ENCODE peak calls at places on chromosomes 5 and 9, in five cellular contexts. Q is SK-N-SH, J is fibroblast of lung, T is A549, U is kidney. X is an unnamed sample.
A peak's percentile ranks its signal among the peaks of the same experiment; 100 is the strongest.

GRCh38 chr5:179400020-179400419 is 54.8 kb upstream of the ADAMTS2 start:
- DNase-seq in Q (no peak), T (no peak), J (no peak), U (no peak), X (no peak)

GRCh38 chr5:150409638-150410523 is 2.8 kb downstream of the CD74 start:
- DNase-seq in T (peak; percentile 86), J (peak; percentile 86), U (peak; percentile 88), Q (peak; percentile 91), X (peak; percentile 80)

GRCh38 chr9:69204869-69205268 is 30.8 kb downstream of the TJP2 start:
- DNase-seq in T (no peak), Q (no peak), U (no peak), J (peak; percentile 56), X (no peak)

GRCh38 chr9:110763568-110763967 is 95.0 kb downstream of the MUSK start:
- DNase-seq in T (no peak), Q (no peak), J (no peak), U (no peak), X (no peak)

GRCh38 chr9:36870960-36871359 is 163.1 kb downstream of the PAX5 start:
- DNase-seq in J (no peak), U (no peak), T (no peak), Q (no peak), X (no peak)

GRCh38 chr5:177344891-177345290 is 6.6 kb downstream of the LMAN2 start:
- DNase-seq in J (no peak), Q (no peak), T (no peak), U (peak; percentile 20), X (no peak)

GRCh38 chr9:111974092-111974681 is 77.6 kb downstream of the UGCG start:
- DNase-seq in J (peak; percentile 58), T (no peak), Q (no peak), U (no peak), X (no peak)

GRCh38 chr5:39376293-39376714 is 12.0 kb upstream of the C9 start:
- DNase-seq in J (peak; percentile 65), U (no peak), T (peak; percentile 67), Q (peak; percentile 30), X (peak; percentile 31)

GRCh38 chr9:121266906-121267650 is 884 bp upstream of the GSN start:
- DNase-seq in U (no peak), Q (no peak), J (no peak), T (no peak), X (no peak)

GRCh38 chr9:26292943-26293342 is 599.7 kb downstream of the CAAP1 start:
- DNase-seq in T (peak; percentile 45), Q (peak; percentile 4), J (no peak), U (no peak), X (no peak)

GRCh38 chr5:121500262-121500792 is 351.4 kb upstream of the FTMT start:
- DNase-seq in J (no peak), Q (no peak), U (no peak), T (no peak), X (no peak)

GRCh38 chr5:68505917-68506860 is 290.6 kb downstream of the PIK3R1 start:
- DNase-seq in Q (no peak), J (peak; percentile 79), U (no peak), T (peak; percentile 56), X (no peak)

GRCh38 chr5:91787718-91788117 is 404.6 kb upstream of the ARRDC3 start:
- DNase-seq in Q (no peak), T (no peak), J (peak; percentile 61), U (no peak), X (peak; percentile 11)

GRCh38 chr5:107578051-107578635 is 92.6 kb downstream of the EFNA5 start:
- DNase-seq in T (no peak), U (no peak), J (no peak), Q (no peak), X (no peak)

GRCh38 chr5:115402822-115403577 is 106.5 kb upstream of the CCDC112 start:
- DNase-seq in U (no peak), J (peak; percentile 73), Q (no peak), T (no peak), X (no peak)

GRCh38 chr5:7851240-7851592 is 283 bp upstream of the CFAP90 start:
- DNase-seq in Q (no peak), J (no peak), T (no peak), U (no peak), X (no peak)

GRCh38 chr5:140642718-140643117 is 3.5 kb downstream of the TMCO6 start:
- DNase-seq in Q (no peak), T (no peak), J (peak; percentile 65), U (no peak), X (no peak)

GRCh38 chr5:66554211-66554610 is 42.0 kb upstream of the MAST4 start:
- DNase-seq in T (no peak), Q (no peak), U (no peak), J (no peak), X (no peak)

GRCh38 chr5:73282383-73282782 is 109.4 kb downstream of the TMEM174 start:
- DNase-seq in Q (no peak), J (no peak), U (no peak), T (no peak), X (no peak)

GRCh38 chr9:93154293-93154903 is 20.3 kb upstream of the NINJ1 start:
- DNase-seq in J (no peak), U (no peak), Q (peak; percentile 80), T (peak; percentile 47), X (no peak)

GRCh38 chr9:4022435-4023067 is 277.3 kb downstream of the GLIS3 start:
- DNase-seq in Q (peak; percentile 21), T (peak; percentile 38), J (peak; percentile 12), U (no peak), X (no peak)

GRCh38 chr5:124824637-124825158 is 78.3 kb upstream of the ZNF608 start:
- DNase-seq in U (no peak), Q (peak; percentile 46), T (peak; percentile 28), J (peak; percentile 92), X (no peak)

GRCh38 chr9:83800236-83801033 is 17.1 kb downstream of the GKAP1 start:
- DNase-seq in T (peak; percentile 6), Q (no peak), J (no peak), U (no peak), X (no peak)

GRCh38 chr5:168093200-168093930 is 198.1 kb upstream of the WWC1 start:
- DNase-seq in Q (no peak), T (no peak), J (peak; percentile 63), U (no peak), X (no peak)

GRCh38 chr5:139131062-139131856 is 66.9 kb downstream of the SIL1 start:
- DNase-seq in J (peak; percentile 62), Q (no peak), T (no peak), U (peak; percentile 80), X (no peak)

GRCh38 chr5:78806544-78806943 is 158.0 kb upstream of the LHFPL2 start:
- DNase-seq in U (no peak), J (peak; percentile 56), Q (no peak), T (no peak), X (peak; percentile 92)

GRCh38 chr9:88746744-88747398 is 211.9 kb downstream of the NXNL2 start:
- DNase-seq in Q (no peak), J (no peak), U (peak; percentile 60), T (no peak), X (no peak)

GRCh38 chr9:77965445-77965844 is 66.2 kb downstream of the GNAQ start:
- DNase-seq in T (no peak), Q (no peak), J (no peak), U (no peak), X (no peak)

GRCh38 chr5:80516826-80517225 is 28.9 kb downstream of the FAM151B start:
- DNase-seq in J (peak; percentile 57), T (peak; percentile 42), U (no peak), Q (no peak), X (peak; percentile 70)

GRCh38 chr5:52842111-52842510 is 54.4 kb downstream of the ITGA1 start:
- DNase-seq in Q (no peak), J (no peak), T (no peak), U (no peak), X (no peak)

GRCh38 chr5:132251220-132251725 is 6.2 kb upstream of the PDLIM4 start:
- DNase-seq in J (no peak), U (no peak), T (no peak), Q (no peak), X (no peak)

GRCh38 chr5:155290937-155291336 is 277.4 kb downstream of the KIF4B start:
- DNase-seq in J (no peak), Q (peak; percentile 34), T (no peak), U (no peak), X (no peak)

GRCh38 chr9:108444400-108445358 is 411.1 kb downstream of the ACTL7B start:
- DNase-seq in U (no peak), J (peak; percentile 95), Q (no peak), T (peak; percentile 30), X (peak; percentile 95)

GRCh38 chr9:2153599-2154217 is 138.6 kb downstream of the SMARCA2 start:
- DNase-seq in J (no peak), T (no peak), Q (no peak), U (no peak), X (no peak)

GRCh38 chr5:139647406-139648204 is 544 bp upstream of the CXXC5 start:
- DNase-seq in J (no peak), U (no peak), Q (no peak), T (no peak), X (no peak)

GRCh38 chr9:134962065-134962997 is 44.6 kb upstream of the FCN1 start:
- DNase-seq in J (no peak), U (no peak), Q (no peak), T (no peak), X (no peak)

GRCh38 chr5:147748590-147748989 is 33.9 kb downstream of the JAKMIP2 start:
- DNase-seq in J (no peak), U (no peak), T (no peak), Q (no peak), X (no peak)

GRCh38 chr5:157294692-157295091 is 28.8 kb downstream of the CYFIP2 start:
- DNase-seq in U (no peak), T (no peak), Q (no peak), J (no peak), X (no peak)
- TF ChIP-seq CTCF in U (no peak), T (peak; percentile 10), Q (no peak), J (no peak), X (no peak)

GRCh38 chr5:126100767-126101166 is 322.4 kb upstream of the GRAMD2B start:
- DNase-seq in T (peak; percentile 16), U (no peak), J (no peak), Q (no peak), X (no peak)
- TF ChIP-seq CTCF in T (peak; percentile 7), U (no peak), J (peak; percentile 18), Q (peak; percentile 44), X (peak; percentile 47)

GRCh38 chr9:106962105-106962504 is 99.1 kb downstream of the ZNF462 start:
- DNase-seq in Q (no peak), J (no peak), U (no peak), T (no peak), X (no peak)
- TF ChIP-seq CTCF in Q (no peak), J (no peak), U (no peak), T (no peak), X (no peak)

GRCh38 chr5:75010838-75011237 is 41.5 kb downstream of the GCNT4 start:
- DNase-seq in Q (no peak), T (no peak), U (no peak), J (no peak), X (no peak)
- TF ChIP-seq CTCF in Q (no peak), T (no peak), U (no peak), J (no peak), X (no peak)

GRCh38 chr9:38707885-38708640 is 11.9 kb downstream of the FAM240B start:
- DNase-seq in T (peak; percentile 57), U (no peak), J (no peak), Q (no peak), X (no peak)
- TF ChIP-seq CTCF in T (peak; percentile 39), U (no peak), J (peak; percentile 9), Q (peak; percentile 25), X (peak; percentile 42)

GRCh38 chr9:118459832-118460425 is 755.7 kb downstream of the TLR4 start:
- DNase-seq in Q (no peak), U (no peak), J (no peak), T (no peak), X (no peak)

GRCh38 chr9:118463419-118463818 is 759.2 kb downstream of the TLR4 start:
- DNase-seq in J (no peak), T (no peak), Q (no peak), U (no peak), X (no peak)
- TF ChIP-seq CTCF in J (no peak), T (no peak), Q (no peak), U (peak; percentile 2), X (no peak)